ENCODE peak calls at places on chromosomes 16 and 17, in five cellular contexts. One of them, this sample, is unnamed.

GRCh38 chr17:29617481-29618271 is 5.0 kb downstream of the CORO6 start:
- DNase-seq in stomach: peak; percentile 87
- DNase-seq in psoas muscle: peak; percentile 88
- DNase-seq in mucosa of descending colon: peak; percentile 88
- DNase-seq in A673: no peak
- DNase-seq in this sample: peak; percentile 64

GRCh38 chr17:15392326-15392739 is 50.9 kb upstream of the TEKT3 start:
- DNase-seq in stomach: no peak
- DNase-seq in psoas muscle: no peak
- DNase-seq in mucosa of descending colon: no peak
- DNase-seq in A673: no peak
- DNase-seq in this sample: peak; percentile 82

GRCh38 chr16:54657709-54658102 is 273.0 kb upstream of the IRX5 start:
- DNase-seq in stomach: peak; percentile 57
- DNase-seq in psoas muscle: no peak
- DNase-seq in mucosa of descending colon: no peak
- DNase-seq in A673: no peak
- DNase-seq in this sample: no peak

GRCh38 chr16:14286381-14287230 is 215.5 kb downstream of the MRTFB start:
- DNase-seq in stomach: no peak
- DNase-seq in psoas muscle: peak; percentile 58
- DNase-seq in mucosa of descending colon: peak; percentile 39
- DNase-seq in A673: no peak
- DNase-seq in this sample: no peak

GRCh38 chr17:28849281-28849680 is 5.5 kb upstream of the ERAL1 start:
- DNase-seq in stomach: no peak
- DNase-seq in psoas muscle: no peak
- DNase-seq in mucosa of descending colon: no peak
- DNase-seq in A673: peak; percentile 63
- DNase-seq in this sample: no peak

GRCh38 chr17:28957277-28957991 is 6.1 kb upstream of the PHF12 start:
- DNase-seq in stomach: no peak
- DNase-seq in psoas muscle: no peak
- DNase-seq in mucosa of descending colon: no peak
- DNase-seq in A673: no peak
- DNase-seq in this sample: no peak

GRCh38 chr17:37488607-37489196 is 989 bp upstream of the DUSP14 start:
- DNase-seq in stomach: peak; percentile 84
- DNase-seq in psoas muscle: peak; percentile 91
- DNase-seq in mucosa of descending colon: peak; percentile 78
- DNase-seq in A673: peak; percentile 37
- DNase-seq in this sample: peak; percentile 86

GRCh38 chr17:2050246-2050866 is 4.5 kb upstream of the HIC1 start:
- DNase-seq in stomach: peak; percentile 70
- DNase-seq in psoas muscle: peak; percentile 81
- DNase-seq in mucosa of descending colon: peak; percentile 72
- DNase-seq in A673: peak; percentile 81
- DNase-seq in this sample: peak; percentile 63

GRCh38 chr17:67377727-67378443 is 804 bp downstream of the PITPNC1 start:
- DNase-seq in stomach: peak; percentile 54
- DNase-seq in psoas muscle: peak; percentile 73
- DNase-seq in mucosa of descending colon: peak; percentile 48
- DNase-seq in A673: peak; percentile 75
- DNase-seq in this sample: peak; percentile 64

GRCh38 chr17:58084317-58084981 is 1.2 kb downstream of the DYNLL2 start:
- DNase-seq in stomach: peak; percentile 61
- DNase-seq in psoas muscle: peak; percentile 77
- DNase-seq in mucosa of descending colon: peak; percentile 54
- DNase-seq in A673: peak; percentile 38
- DNase-seq in this sample: peak; percentile 34

GRCh38 chr16:84829168-84829965 is 9.6 kb downstream of the CRISPLD2 start:
- DNase-seq in stomach: no peak
- DNase-seq in psoas muscle: peak; percentile 54
- DNase-seq in mucosa of descending colon: no peak
- DNase-seq in A673: no peak
- DNase-seq in this sample: peak; percentile 72

GRCh38 chr17:2719861-2720260 is 8.3 kb upstream of the CLUH start:
- DNase-seq in stomach: no peak
- DNase-seq in psoas muscle: peak; percentile 15
- DNase-seq in mucosa of descending colon: no peak
- DNase-seq in A673: no peak
- DNase-seq in this sample: no peak

GRCh38 chr17:57597531-57598453 is 147.3 kb downstream of the CCDC182 start:
- DNase-seq in stomach: peak; percentile 76
- DNase-seq in psoas muscle: peak; percentile 66
- DNase-seq in mucosa of descending colon: peak; percentile 89
- DNase-seq in A673: peak; percentile 85
- DNase-seq in this sample: peak; percentile 82

GRCh38 chr16:67668495-67669157 is 2.0 kb downstream of the C16orf86 start:
- DNase-seq in stomach: no peak
- DNase-seq in psoas muscle: no peak
- DNase-seq in mucosa of descending colon: no peak
- DNase-seq in A673: no peak
- DNase-seq in this sample: no peak

GRCh38 chr17:77618731-77619130 is 339.8 kb upstream of the TNRC6C start:
- DNase-seq in stomach: no peak
- DNase-seq in psoas muscle: no peak
- DNase-seq in mucosa of descending colon: no peak
- DNase-seq in A673: no peak
- DNase-seq in this sample: no peak

GRCh38 chr17:65436871-65437270 is 124.6 kb downstream of the AXIN2 start:
- DNase-seq in stomach: no peak
- DNase-seq in psoas muscle: no peak
- DNase-seq in mucosa of descending colon: no peak
- DNase-seq in A673: no peak
- DNase-seq in this sample: no peak

GRCh38 chr17:31527606-31528005 is 136.1 kb downstream of the RAB11FIP4 start:
- DNase-seq in stomach: no peak
- DNase-seq in psoas muscle: no peak
- DNase-seq in mucosa of descending colon: no peak
- DNase-seq in A673: no peak
- DNase-seq in this sample: no peak

GRCh38 chr17:9419932-9420453 is 155.6 kb downstream of the STX8 start:
- DNase-seq in stomach: no peak
- DNase-seq in psoas muscle: no peak
- DNase-seq in mucosa of descending colon: no peak
- DNase-seq in A673: no peak
- DNase-seq in this sample: no peak

GRCh38 chr16:68798398-68798797 is 44.9 kb upstream of the TANGO6 start:
- DNase-seq in stomach: no peak
- DNase-seq in psoas muscle: no peak
- DNase-seq in mucosa of descending colon: no peak
- DNase-seq in A673: no peak
- DNase-seq in this sample: no peak

DNA sequence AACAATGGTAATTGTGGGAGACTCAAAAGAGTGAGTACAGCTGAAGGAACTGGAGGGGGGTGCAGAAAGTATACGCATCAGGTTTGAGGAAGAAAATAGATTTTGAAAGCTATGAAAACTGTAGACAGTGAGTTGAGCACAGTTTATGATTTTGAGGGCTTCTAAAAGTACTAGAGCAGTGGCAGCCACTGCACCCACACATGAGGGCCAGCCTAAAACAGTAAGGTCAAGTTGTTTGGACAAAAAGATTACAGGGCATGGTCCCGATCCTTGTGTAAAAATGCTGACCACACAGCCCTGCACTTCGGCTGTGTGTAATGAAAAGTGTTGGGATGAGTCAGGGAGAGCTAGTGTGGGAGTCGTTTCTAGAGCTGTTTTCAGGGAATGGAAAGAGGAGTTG is 2282.1 kb downstream of the TP53TG3F start:
- DNase-seq in stomach: no peak
- DNase-seq in psoas muscle: no peak
- DNase-seq in mucosa of descending colon: no peak
- DNase-seq in A673: no peak
- DNase-seq in this sample: no peak
- H3K9me3 ChIP-seq in stomach: peaks cover 13% of the 10 kb centered on the region
- H3K9me3 ChIP-seq in psoas muscle: no peaks in the 10 kb centered on the region
- H3K9me3 ChIP-seq in mucosa of descending colon: peaks cover 61% of the 10 kb centered on the region
- H3K9me3 ChIP-seq in A673: peaks cover 24% of the 10 kb centered on the region
- H3K9me3 ChIP-seq in this sample: no peaks in the 10 kb centered on the region

GRCh38 chr17:50128441-50129302 is 1.3 kb downstream of the SAMD14 start:
- DNase-seq in stomach: no peak
- DNase-seq in psoas muscle: peak; percentile 59
- DNase-seq in mucosa of descending colon: no peak
- DNase-seq in A673: peak; percentile 85
- DNase-seq in this sample: no peak
- H3K4me3 ChIP-seq in stomach: peak overlapping the region; percentile 60
- H3K4me3 ChIP-seq in psoas muscle: peak overlapping the region; percentile 69
- H3K4me3 ChIP-seq in mucosa of descending colon: no peak overlapping the region
- H3K4me3 ChIP-seq in A673: peak overlapping the region; percentile 81
- H3K4me3 ChIP-seq in this sample: no peak overlapping the region

GRCh38 chr17:38883592-38884526 is 14.0 kb downstream of the LASP1 start:
- DNase-seq in stomach: no peak
- DNase-seq in psoas muscle: no peak
- DNase-seq in mucosa of descending colon: no peak
- DNase-seq in A673: no peak
- DNase-seq in this sample: peak; percentile 72
- H3K4me1 ChIP-seq in stomach: peaks cover 82% of the 10 kb centered on the region
- H3K4me1 ChIP-seq in psoas muscle: peaks cover 43% of the 10 kb centered on the region
- H3K4me1 ChIP-seq in mucosa of descending colon: peaks cover 79% of the 10 kb centered on the region
- H3K4me1 ChIP-seq in A673: peaks cover 24% of the 10 kb centered on the region
- H3K4me1 ChIP-seq in this sample: peaks cover 53% of the 10 kb centered on the region

GRCh38 chr17:69713815-69714214 is 299.3 kb downstream of the MAP2K6 start:
- DNase-seq in stomach: no peak
- DNase-seq in psoas muscle: no peak
- DNase-seq in mucosa of descending colon: no peak
- DNase-seq in A673: no peak
- DNase-seq in this sample: no peak

GRCh38 chr17:69712801-69713311 is 298.4 kb downstream of the MAP2K6 start:
- DNase-seq in stomach: no peak
- DNase-seq in psoas muscle: no peak
- DNase-seq in mucosa of descending colon: no peak
- DNase-seq in A673: no peak
- DNase-seq in this sample: no peak

GRCh38 chr17:69709441-69709840 is 294.9 kb downstream of the MAP2K6 start:
- DNase-seq in stomach: no peak
- DNase-seq in psoas muscle: no peak
- DNase-seq in mucosa of descending colon: no peak
- DNase-seq in A673: no peak
- DNase-seq in this sample: no peak

GRCh38 chr17:69710926-69711325 is 296.4 kb downstream of the MAP2K6 start:
- DNase-seq in stomach: no peak
- DNase-seq in psoas muscle: no peak
- DNase-seq in mucosa of descending colon: no peak
- DNase-seq in A673: no peak
- DNase-seq in this sample: no peak

DNA sequence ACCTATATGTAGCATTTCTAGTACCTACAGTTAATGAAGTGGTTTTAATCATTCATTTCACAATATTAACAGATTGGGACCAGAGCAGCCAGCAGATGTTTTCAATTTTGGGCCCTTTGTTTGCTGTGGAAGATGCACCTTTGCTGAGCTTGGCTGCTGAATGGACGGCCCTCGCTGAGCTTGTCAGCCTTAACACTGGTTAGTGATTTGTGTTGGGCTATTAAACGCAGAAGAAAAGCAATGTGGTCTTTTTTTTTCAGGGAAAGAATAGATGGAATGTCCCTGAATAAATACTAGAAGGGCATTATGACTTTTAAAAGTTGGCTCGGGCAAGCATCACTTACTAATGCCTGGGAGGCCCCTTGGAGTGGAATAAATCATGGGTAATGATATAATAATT is 297.0 kb downstream of the MAP2K6 start:
- DNase-seq in stomach: no peak
- DNase-seq in psoas muscle: no peak
- DNase-seq in mucosa of descending colon: no peak
- DNase-seq in A673: no peak
- DNase-seq in this sample: no peak
- H3K9me3 ChIP-seq in stomach: no peaks in the 10 kb centered on the region
- H3K9me3 ChIP-seq in psoas muscle: no peaks in the 10 kb centered on the region
- H3K9me3 ChIP-seq in mucosa of descending colon: no peaks in the 10 kb centered on the region
- H3K9me3 ChIP-seq in A673: no peaks in the 10 kb centered on the region
- H3K9me3 ChIP-seq in this sample: no peaks in the 10 kb centered on the region

GRCh38 chr17:45246861-45247428 is 14.9 kb downstream of the SPATA32 start:
- DNase-seq in stomach: no peak
- DNase-seq in psoas muscle: no peak
- DNase-seq in mucosa of descending colon: peak; percentile 54
- DNase-seq in A673: peak; percentile 58
- DNase-seq in this sample: no peak

GRCh38 chr17:45246338-45246737 is 15.6 kb downstream of the SPATA32 start:
- DNase-seq in stomach: no peak
- DNase-seq in psoas muscle: no peak
- DNase-seq in mucosa of descending colon: no peak
- DNase-seq in A673: no peak
- DNase-seq in this sample: no peak

GRCh38 chr17:45244725-45245656 is 16.9 kb downstream of the SPATA32 start:
- DNase-seq in stomach: no peak
- DNase-seq in psoas muscle: no peak
- DNase-seq in mucosa of descending colon: no peak
- DNase-seq in A673: no peak
- DNase-seq in this sample: no peak

GRCh38 chr17:45248132-45248936 is 13.6 kb downstream of the SPATA32 start:
- DNase-seq in stomach: peak; percentile 76
- DNase-seq in psoas muscle: no peak
- DNase-seq in mucosa of descending colon: peak; percentile 84
- DNase-seq in A673: no peak
- DNase-seq in this sample: no peak

GRCh38 chr17:45247429-45248131 is 14.3 kb downstream of the SPATA32 start:
- DNase-seq in stomach: peak; percentile 98
- DNase-seq in psoas muscle: peak; percentile 86
- DNase-seq in mucosa of descending colon: peak; percentile 99
- DNase-seq in A673: peak; percentile 82
- DNase-seq in this sample: peak; percentile 85
- H3K4me3 ChIP-seq in stomach: peak overlapping the region; percentile 64
- H3K4me3 ChIP-seq in psoas muscle: peak overlapping the region; percentile 65
- H3K4me3 ChIP-seq in mucosa of descending colon: peak overlapping the region; percentile 46
- H3K4me3 ChIP-seq in A673: peak overlapping the region; percentile 53
- H3K4me3 ChIP-seq in this sample: peak overlapping the region; percentile 44

GRCh38 chr17:49647256-49647585 is 30.7 kb downstream of the SPOP start:
- DNase-seq in stomach: no peak
- DNase-seq in psoas muscle: no peak
- DNase-seq in mucosa of descending colon: no peak
- DNase-seq in A673: no peak
- DNase-seq in this sample: no peak
- H3K4me1 ChIP-seq in stomach: peaks cover 24% of the 10 kb centered on the region
- H3K4me1 ChIP-seq in psoas muscle: peaks cover 64% of the 10 kb centered on the region
- H3K4me1 ChIP-seq in mucosa of descending colon: peaks cover 4% of the 10 kb centered on the region
- H3K4me1 ChIP-seq in A673: no peaks in the 10 kb centered on the region
- H3K4me1 ChIP-seq in this sample: peaks cover 49% of the 10 kb centered on the region

GRCh38 chr16:71449020-71449419 is 7.2 kb upstream of the TLE7 start:
- DNase-seq in stomach: no peak
- DNase-seq in psoas muscle: no peak
- DNase-seq in mucosa of descending colon: no peak
- DNase-seq in A673: no peak
- DNase-seq in this sample: no peak
- H3K9me3 ChIP-seq in stomach: peaks cover 79% of the 10 kb centered on the region
- H3K9me3 ChIP-seq in psoas muscle: peaks cover 95% of the 10 kb centered on the region
- H3K9me3 ChIP-seq in mucosa of descending colon: peaks cover 97% of the 10 kb centered on the region
- H3K9me3 ChIP-seq in A673: peaks cover 54% of the 10 kb centered on the region
- H3K9me3 ChIP-seq in this sample: peaks cover 58% of the 10 kb centered on the region

DNA sequence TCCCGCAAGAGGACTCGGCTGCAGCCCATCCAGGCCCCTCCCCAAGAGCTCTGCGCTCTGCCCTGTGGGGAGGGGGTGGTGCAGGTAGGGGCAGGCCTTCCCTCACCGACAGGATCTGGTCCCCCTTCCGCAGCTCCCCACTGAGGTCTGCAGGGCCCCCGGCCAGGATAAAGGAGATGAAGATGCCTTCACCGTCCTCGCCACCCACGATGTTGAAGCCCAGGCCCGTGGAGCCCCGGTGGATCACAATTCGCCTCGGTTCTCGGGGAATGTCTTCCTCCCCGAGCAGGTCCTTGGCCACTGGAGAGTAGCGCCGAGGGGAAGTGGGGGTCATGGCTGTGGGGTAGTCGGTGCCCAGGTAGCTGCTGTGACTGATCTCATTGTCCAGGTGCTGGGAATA is 17.5 kb upstream of the ASGR1 start:
- DNase-seq in stomach: no peak
- DNase-seq in psoas muscle: no peak
- DNase-seq in mucosa of descending colon: no peak
- DNase-seq in A673: no peak
- DNase-seq in this sample: no peak
- H3K4me3 ChIP-seq in stomach: no peak overlapping the region
- H3K4me3 ChIP-seq in psoas muscle: no peak overlapping the region
- H3K4me3 ChIP-seq in mucosa of descending colon: no peak overlapping the region
- H3K4me3 ChIP-seq in A673: no peak overlapping the region
- H3K4me3 ChIP-seq in this sample: no peak overlapping the region

This sample was measured in SJSA1.